ENCODE peak calls at places on chromosomes 4 and X, in nine cellular contexts. S, M, R, K, F, C, O, A and L are unnamed samples.

GRCh38 chr4:54271464-54271863 is 42.4 kb downstream of the PDGFRA start:
- DNase-seq in M (no peak), O (no peak), F (no peak), S (no peak), R (no peak), A (no peak), K (no peak), C (no peak), L (no peak)

GRCh38 chrX:128458888-128459287 is 406.7 kb upstream of the ACTRT1 start:
- DNase-seq in A (no peak), R (no peak), C (no peak), M (no peak), K (no peak), S (no peak), F (no peak), O (no peak), L (no peak)

GRCh38 chr4:116702949-116703348 is 382.4 kb downstream of the TRAM1L1 start:
- DNase-seq in F (no peak), K (no peak), A (peak), M (peak), R (no peak), C (no peak), S (no peak), O (no peak), L (no peak)

GRCh38 chr4:159296061-159296460 is 193.2 kb downstream of the RAPGEF2 start:
- DNase-seq in K (no peak), O (no peak), M (no peak), A (no peak), S (no peak), C (no peak), F (peak), R (no peak), L (no peak)

GRCh38 chr4:16079046-16079445 is 4.8 kb downstream of the PROM1 start:
- DNase-seq in O (no peak), F (no peak), K (no peak), M (peak), A (no peak), S (no peak), C (peak), R (no peak), L (no peak)

GRCh38 chrX:12681047-12681446 is 110.2 kb upstream of the PRPS2 start:
- DNase-seq in F (no peak), A (no peak), K (no peak), O (no peak), M (no peak), S (no peak), C (no peak), R (no peak), L (no peak)

GRCh38 chr4:141609243-141609642 is 27.1 kb upstream of the IL15 start:
- DNase-seq in R (no peak), O (no peak), A (no peak), S (no peak), K (no peak), F (no peak), M (no peak), C (peak), L (no peak)

GRCh38 chr4:66750273-66750672 is 795.0 kb downstream of the CENPC start:
- DNase-seq in M (no peak), K (no peak), R (no peak), A (no peak), S (no peak), O (peak), F (peak), C (no peak), L (no peak)

GRCh38 chr4:26139310-26139924 is 181.4 kb upstream of the RBPJ start:
- DNase-seq in F (peak), R (no peak), S (no peak), M (peak), C (no peak), A (no peak), K (no peak), O (no peak), L (no peak)

GRCh38 chrX:2451456-2452316 is 49.1 kb downstream of the DHRSX start:
- DNase-seq in R (no peak), O (no peak), F (peak), K (no peak), C (peak), S (no peak), A (no peak), M (peak), L (no peak)

GRCh38 chr4:1347410-1347864 is 429 bp downstream of the UVSSA start:
- DNase-seq in O (peak), F (peak), K (peak), S (peak), C (peak), R (no peak), M (peak), A (peak), L (no peak)

GRCh38 chrX:124440674-124441073 is 94.3 kb downstream of the SH2D1A start:
- DNase-seq in S (no peak), F (no peak), R (no peak), A (no peak), M (no peak), K (no peak), C (no peak), O (no peak), L (no peak)

GRCh38 chr4:140450352-140450751 is 22.9 kb upstream of the CLGN start:
- DNase-seq in C (no peak), F (no peak), S (no peak), R (no peak), K (no peak), A (no peak), M (no peak), O (no peak), L (no peak)

GRCh38 chr4:76377481-76377901 is 43.5 kb downstream of the CCDC158 start:
- DNase-seq in F (no peak), S (no peak), O (no peak), K (no peak), C (peak), R (no peak), M (no peak), A (no peak), L (no peak)

GRCh38 chr4:123997116-123997515 is 600.5 kb downstream of the SPRY1 start:
- DNase-seq in R (no peak), C (no peak), M (peak), O (no peak), K (peak), A (no peak), S (peak), F (peak), L (no peak)

GRCh38 chr4:165207016-165207430 is 338 bp upstream of the KLHL2 start:
- DNase-seq in K (no peak), O (peak), S (no peak), M (peak), C (peak), R (no peak), F (peak), A (no peak), L (peak)

GRCh38 chr4:6596948-6597347 is 22.0 kb downstream of the MAN2B2 start:
- DNase-seq in F (no peak), R (no peak), S (no peak), M (no peak), K (no peak), A (no peak), O (no peak), C (no peak), L (no peak)

GRCh38 chr4:181562399-181562798 is 680.8 kb upstream of the TENM3 start:
- DNase-seq in S (no peak), M (no peak), C (no peak), O (no peak), K (no peak), F (no peak), R (no peak), A (no peak), L (no peak)

GRCh38 chr4:185752881-185753280 is 59.1 kb downstream of the SORBS2 start:
- DNase-seq in C (no peak), M (no peak), O (no peak), F (no peak), K (no peak), A (no peak), S (no peak), R (no peak), L (no peak)

GRCh38 chrX:13747836-13748235 is 13.3 kb downstream of the OFD1 start:
- DNase-seq in K (peak), F (peak), M (no peak), C (peak), S (no peak), O (peak), A (peak), R (no peak), L (peak)

GRCh38 chrX:123756320-123756719 is 23.5 kb upstream of the THOC2 start:
- DNase-seq in M (no peak), K (no peak), A (no peak), S (no peak), F (peak), O (no peak), C (peak), R (no peak), L (no peak)

GRCh38 chr4:10183462-10183861 is 66.9 kb upstream of the WDR1 start:
- DNase-seq in K (no peak), S (no peak), M (no peak), O (no peak), R (no peak), F (peak), A (no peak), C (no peak), L (no peak)

GRCh38 chrX:103187953-103188475 is 26.9 kb upstream of the BEX4 start:
- DNase-seq in M (no peak), S (no peak), K (no peak), O (no peak), F (no peak), R (no peak), C (no peak), A (no peak), L (no peak)

GRCh38 chrX:46941341-46941740 is 29.1 kb downstream of the JADE3 start:
- DNase-seq in S (no peak), K (no peak), C (no peak), R (no peak), M (no peak), A (no peak), F (peak), O (no peak), L (no peak)